ENCODE peak calls at places on chromosomes 1 and 21, in eight cellular contexts. J, C, G, E, M, I, L and S are unnamed samples.

GRCh38 chr1:222955964-222956363 is 141.1 kb downstream of the DISP1 start:
- DNase-seq in J (no peak), C (no peak), G (no peak), E (no peak), M (no peak), I (no peak), L (no peak), S (no peak)

GRCh38 chr1:43147625-43148319 is 24.3 kb downstream of the EBNA1BP2 start:
- DNase-seq in J (peak), C (no peak), G (peak), E (peak), M (peak), I (peak), L (peak), S (peak)

GRCh38 chr1:15923241-15923640 is 52.7 kb downstream of the ZBTB17 start:
- DNase-seq in J (peak), C (no peak), G (no peak), E (no peak), M (no peak), I (no peak), L (peak), S (no peak)

GRCh38 chr1:150609726-150610125 is 19.7 kb downstream of the ENSA start:
- DNase-seq in J (peak), C (no peak), G (no peak), E (no peak), M (no peak), I (no peak), L (peak), S (no peak)

GRCh38 chr1:194873328-194873923 is 1687.0 kb upstream of the B3GALT2 start:
- DNase-seq in J (no peak), C (no peak), G (no peak), E (no peak), M (no peak), I (no peak), L (peak), S (no peak)

GRCh38 chr1:184485731-184486723 is 99.2 kb downstream of the C1orf21 start:
- DNase-seq in J (no peak), C (no peak), G (no peak), E (no peak), M (no peak), I (no peak), L (peak), S (no peak)

GRCh38 chr1:101996830-101997485 is at the start of gene OLFM3:
- DNase-seq in J (peak), C (no peak), G (no peak), E (peak), M (peak), I (peak), L (no peak), S (no peak)

GRCh38 chr1:21437341-21437640 is 2.6 kb upstream of the NBPF3 start:
- DNase-seq in J (no peak), C (no peak), G (no peak), E (no peak), M (no peak), I (no peak), L (no peak), S (no peak)

GRCh38 chr1:112011231-112011630 is 21.8 kb upstream of the KCND3 start:
- DNase-seq in J (peak), C (no peak), G (no peak), E (no peak), M (no peak), I (no peak), L (peak), S (no peak)

GRCh38 chr1:94698759-94699502 is 121.2 kb upstream of the SLC44A3 start:
- DNase-seq in J (peak), C (no peak), G (peak), E (no peak), M (no peak), I (no peak), L (peak), S (peak)

GRCh38 chr1:32172621-32173245 is 6.7 kb upstream of the TXLNA start:
- DNase-seq in J (peak), C (peak), G (no peak), E (no peak), M (no peak), I (no peak), L (peak), S (no peak)

GRCh38 chr1:112957133-112957812 is 1.3 kb upstream of the SLC16A1 start:
- DNase-seq in J (peak), C (peak), G (peak), E (peak), M (no peak), I (no peak), L (peak), S (peak)

GRCh38 chr21:42530167-42530518 is 16.5 kb downstream of the SLC37A1 start:
- DNase-seq in J (no peak), C (peak), G (no peak), E (no peak), M (no peak), I (peak), L (no peak), S (no peak)

GRCh38 chr1:147177611-147178370 is 5.5 kb upstream of the PRKAB2 start:
- DNase-seq in J (peak), C (no peak), G (no peak), E (no peak), M (no peak), I (no peak), L (peak), S (no peak)

GRCh38 chr1:189432761-189433160 is 1044.9 kb downstream of the BRINP3 start:
- DNase-seq in J (peak), C (no peak), G (no peak), E (no peak), M (no peak), I (no peak), L (peak), S (no peak)

GRCh38 chr1:189434461-189434860 is 1043.2 kb downstream of the BRINP3 start:
- DNase-seq in J (peak), C (no peak), G (no peak), E (no peak), M (no peak), I (no peak), L (peak), S (no peak)

GRCh38 chr1:189435398-189435797 is 1042.3 kb downstream of the BRINP3 start:
- DNase-seq in J (no peak), C (no peak), G (no peak), E (no peak), M (no peak), I (no peak), L (no peak), S (no peak)

GRCh38 chr1:189429610-189430009 is 1048.1 kb downstream of the BRINP3 start:
- DNase-seq in J (peak), C (peak), G (no peak), E (peak), M (peak), I (no peak), L (peak), S (no peak)

DNA sequence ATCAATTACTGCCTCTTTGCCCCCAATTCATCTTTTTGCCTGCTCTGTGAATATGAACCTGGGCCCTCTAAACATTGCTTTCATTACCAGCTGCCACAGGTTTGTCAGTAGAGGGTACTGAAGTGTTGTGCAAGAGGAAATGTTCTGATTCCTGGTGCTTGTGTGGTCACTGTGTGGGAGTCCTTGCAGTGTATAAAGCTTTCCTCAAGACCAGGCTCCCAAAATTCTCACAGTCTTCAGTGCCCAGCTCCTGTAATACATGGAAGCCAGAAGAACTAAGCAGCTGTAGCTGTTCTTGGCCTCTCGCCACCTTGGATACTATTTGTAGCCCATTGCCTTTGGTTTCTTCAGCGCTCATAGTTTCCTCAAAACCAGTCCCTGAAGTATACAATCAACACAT is 1046.2 kb downstream of the BRINP3 start:
- DNase-seq in J (peak), C (no peak), G (no peak), E (no peak), M (no peak), I (no peak), L (peak), S (no peak)
- TF ChIP-seq CTCF in J (no peak), C (no peak), G (no peak), E (no peak), M (no peak), I (no peak), L (no peak), S (no peak)

DNA sequence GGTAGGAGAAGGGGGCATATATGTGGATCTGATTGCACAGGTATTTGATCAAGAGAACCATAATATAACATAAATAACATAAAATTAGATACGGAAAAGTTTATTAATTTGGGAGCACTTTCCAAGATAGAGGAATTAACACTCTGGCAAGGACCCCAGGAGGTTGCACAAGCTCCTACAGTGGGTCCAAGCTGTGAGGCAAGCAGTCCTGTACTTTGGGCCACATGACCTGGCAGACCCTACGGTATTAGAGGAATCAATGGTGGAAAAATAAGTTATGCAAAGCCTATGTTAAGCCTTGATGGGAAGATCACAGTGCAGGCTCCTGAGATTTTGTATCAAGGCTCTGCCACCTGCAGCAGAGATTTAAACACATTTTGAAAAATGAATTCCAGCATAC is 220.1 kb downstream of the COL24A1 start:
- DNase-seq in J (no peak), C (no peak), G (no peak), E (no peak), M (no peak), I (no peak), L (no peak), S (no peak)
- TF ChIP-seq CTCF in J (no peak), C (no peak), G (no peak), E (no peak), M (no peak), I (no peak), L (no peak), S (no peak)

GRCh38 chr1:88979749-88980116 is 12.7 kb downstream of the KYAT3 start:
- DNase-seq in J (no peak), C (no peak), G (no peak), E (no peak), M (no peak), I (no peak), L (no peak), S (no peak)
- TF ChIP-seq CTCF in J (no peak), C (no peak), G (no peak), E (no peak), M (no peak), I (no peak), L (no peak), S (no peak)

GRCh38 chr21:35026153-35026499 is 23.0 kb downstream of the RUNX1 start:
- DNase-seq in J (peak), C (no peak), G (no peak), E (no peak), M (no peak), I (no peak), L (no peak), S (no peak)

GRCh38 chr21:35025206-35026152 is 23.6 kb downstream of the RUNX1 start:
- DNase-seq in J (no peak), C (no peak), G (no peak), E (no peak), M (no peak), I (no peak), L (no peak), S (no peak)

GRCh38 chr21:35028451-35028757 is 20.7 kb downstream of the RUNX1 start:
- DNase-seq in J (no peak), C (no peak), G (no peak), E (no peak), M (no peak), I (no peak), L (no peak), S (no peak)

GRCh38 chr21:35027558-35028450 is 21.3 kb downstream of the RUNX1 start:
- DNase-seq in J (no peak), C (peak), G (no peak), E (no peak), M (no peak), I (no peak), L (no peak), S (no peak)

DNA sequence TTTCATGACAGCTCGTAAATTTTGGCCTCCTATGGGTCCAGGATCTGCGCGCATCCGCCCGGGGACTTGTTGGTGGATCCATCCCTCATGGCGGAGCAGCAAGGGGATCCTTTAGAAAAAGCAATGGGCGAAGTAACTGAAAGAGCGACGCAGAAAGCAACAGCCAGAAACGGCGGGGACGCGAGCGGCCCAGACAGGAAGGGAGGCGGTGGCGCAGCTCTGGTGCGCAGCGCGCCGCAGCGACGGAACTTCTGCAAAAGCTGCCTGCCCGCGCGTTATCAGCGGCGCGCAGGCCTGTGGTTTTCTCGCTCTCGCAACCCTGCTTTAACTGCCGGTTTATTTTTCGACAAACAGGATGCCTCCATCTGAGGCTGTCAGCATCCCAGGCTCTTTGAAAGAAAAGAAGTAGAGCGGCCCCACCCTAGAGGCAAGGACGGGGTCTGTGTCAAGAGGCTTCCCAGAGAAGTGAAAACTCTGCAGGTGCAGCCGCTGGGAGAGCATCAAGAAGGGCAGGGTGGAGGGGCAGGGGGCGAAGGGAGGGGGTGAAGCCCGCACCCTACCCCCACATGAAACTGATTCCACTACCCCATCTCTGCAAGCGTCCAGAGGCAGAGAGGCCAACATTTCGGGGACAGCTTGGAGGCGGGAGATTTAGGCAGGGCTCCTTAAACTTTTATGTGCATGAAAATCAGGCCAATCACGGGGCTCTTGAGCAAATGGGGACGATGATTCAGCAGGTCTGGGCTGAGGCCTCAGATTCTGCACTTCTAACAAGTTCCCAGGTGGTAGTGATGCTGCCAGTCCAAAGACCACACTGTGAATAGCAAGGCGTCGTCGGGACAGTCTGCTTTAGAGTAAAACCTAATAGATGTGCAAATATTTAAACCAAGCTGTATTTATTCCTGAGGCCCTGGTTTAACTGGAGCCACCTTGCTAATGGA is 22.2 kb downstream of the RUNX1 start:
- DNase-seq in J (peak), C (peak), G (no peak), E (peak), M (peak), I (no peak), L (peak), S (no peak)
- TF ChIP-seq CTCF in J (peak), C (peak), G (no peak), E (no peak), M (no peak), I (no peak), L (no peak), S (no peak)

GRCh38 chr1:22670352-22670964 is 17.4 kb downstream of the C1QB start:
- DNase-seq in J (no peak), C (no peak), G (no peak), E (no peak), M (no peak), I (no peak), L (no peak), S (no peak)

GRCh38 chr1:22671999-22672398 is 19.0 kb downstream of the C1QB start:
- DNase-seq in J (no peak), C (no peak), G (no peak), E (no peak), M (no peak), I (no peak), L (no peak), S (no peak)

GRCh38 chr1:22676916-22677601 is 24.0 kb downstream of the C1QB start:
- DNase-seq in J (no peak), C (no peak), G (no peak), E (no peak), M (no peak), I (no peak), L (no peak), S (no peak)

GRCh38 chr1:22674410-22674749 is 21.3 kb downstream of the C1QB start:
- DNase-seq in J (no peak), C (no peak), G (no peak), E (no peak), M (no peak), I (no peak), L (no peak), S (no peak)

DNA sequence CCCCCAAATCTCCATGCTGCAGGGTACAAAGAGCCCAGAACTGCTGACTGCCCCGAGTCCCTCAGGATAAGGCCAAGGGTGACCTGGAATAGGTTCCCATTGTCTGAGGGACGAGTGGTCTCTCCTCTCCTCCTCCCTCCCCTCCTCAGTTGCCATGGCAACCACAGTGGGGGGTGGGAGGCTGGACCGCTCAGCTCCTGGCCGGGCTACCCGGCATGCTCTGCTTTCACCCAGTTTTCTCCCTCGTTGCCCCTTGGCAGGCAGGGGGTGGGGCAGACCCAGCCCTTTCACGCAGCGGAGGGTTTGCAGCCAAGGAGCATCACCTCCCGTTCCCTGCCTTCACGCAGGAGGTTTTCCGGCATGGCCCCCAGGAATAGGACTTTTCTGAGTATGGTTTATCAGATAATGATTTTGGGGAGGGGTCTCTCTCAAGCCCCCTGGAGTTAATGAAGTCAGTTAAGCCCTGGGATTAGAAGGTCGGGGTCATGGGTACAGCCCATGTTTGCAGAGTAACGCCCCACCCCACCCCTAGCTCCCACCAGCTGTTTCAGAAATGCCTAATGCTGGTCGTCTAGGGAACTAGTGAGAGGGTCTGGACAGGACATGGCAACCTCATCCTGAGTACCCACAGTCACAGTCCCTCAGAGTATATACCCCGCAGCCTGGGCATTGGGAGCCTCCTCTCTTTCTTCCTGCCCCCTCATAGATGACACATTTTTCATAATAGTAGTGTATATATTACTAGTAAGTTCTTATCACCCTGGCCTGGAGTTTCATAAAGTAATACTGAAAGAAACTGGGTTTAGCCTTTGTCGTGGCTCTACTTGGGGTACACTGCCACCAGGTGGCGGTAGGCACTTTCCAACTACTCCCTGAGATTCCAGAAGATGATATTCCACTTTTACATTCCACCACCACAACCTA is 20.7 kb downstream of the C1QB start:
- DNase-seq in J (peak), C (peak), G (no peak), E (peak), M (peak), I (peak), L (peak), S (peak)
- TF ChIP-seq CTCF in J (peak), C (peak), G (peak), E (peak), M (peak), I (peak), L (peak), S (peak)

DNA sequence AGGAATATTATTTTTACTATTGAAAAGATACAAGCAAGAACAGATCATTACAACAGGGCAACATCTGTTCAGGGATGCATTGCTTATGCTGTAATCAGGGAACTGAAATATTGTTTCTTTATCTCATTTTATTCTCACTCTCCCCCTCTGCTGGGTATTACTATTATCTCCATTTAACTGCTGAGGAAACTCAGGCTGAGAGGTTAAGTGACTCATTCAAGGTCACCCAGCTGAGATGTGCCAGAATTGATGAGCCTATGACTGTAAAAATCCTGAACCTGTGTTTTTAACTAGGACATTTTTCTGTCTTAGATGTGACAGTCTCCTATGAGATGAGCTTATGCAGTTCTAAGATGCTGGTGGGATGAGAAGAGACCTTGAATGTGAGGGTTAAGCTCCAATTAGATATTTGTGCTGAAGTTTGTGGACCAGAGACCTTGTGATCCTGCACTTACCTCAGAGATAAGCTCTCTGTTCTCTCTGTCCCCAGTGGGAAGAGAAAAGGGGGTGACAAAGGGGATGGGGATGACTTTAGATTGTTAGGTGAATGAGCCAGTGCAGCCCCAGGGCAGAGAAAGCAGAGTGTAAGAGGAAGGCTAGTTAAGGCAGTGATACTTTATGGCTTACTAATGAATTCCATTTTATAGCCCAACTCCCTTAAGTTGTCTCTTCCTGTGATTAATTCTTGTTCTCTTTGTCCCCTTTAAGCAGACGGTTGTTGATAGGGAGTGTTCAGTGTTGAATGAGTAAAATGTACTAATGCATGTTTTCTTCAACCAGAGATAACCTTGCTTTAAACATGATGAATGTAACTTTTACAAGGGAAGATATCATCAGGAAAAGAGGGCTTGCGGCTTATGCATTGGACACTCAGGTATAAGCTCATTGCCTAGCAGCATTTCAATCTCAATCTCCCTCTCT is 111.4 kb downstream of the HLX start:
- DNase-seq in J (peak), C (no peak), G (no peak), E (no peak), M (no peak), I (no peak), L (peak), S (no peak)
- TF ChIP-seq CTCF in J (peak), C (no peak), G (peak), E (no peak), M (no peak), I (no peak), L (peak), S (peak)

DNA sequence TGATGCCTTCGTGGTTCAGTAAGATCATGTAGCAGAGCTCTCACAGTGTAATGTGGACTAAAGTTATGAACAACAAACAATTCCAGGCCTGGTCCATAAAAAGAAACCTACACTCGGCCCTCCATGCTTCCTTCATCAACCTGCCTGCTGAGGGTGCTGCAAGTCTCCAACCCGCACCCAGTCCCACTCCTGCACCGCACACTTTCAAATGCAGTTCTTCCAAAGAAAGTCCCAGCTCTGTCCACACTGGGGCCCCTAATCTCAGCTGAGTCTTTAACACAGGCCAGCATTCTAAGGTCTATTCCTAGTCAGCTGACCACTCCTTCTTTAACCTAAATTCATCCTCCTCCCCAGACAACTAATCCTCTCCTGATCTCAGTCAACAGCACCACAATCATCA is 71.5 kb upstream of the NR5A2 start:
- DNase-seq in J (no peak), C (no peak), G (no peak), E (no peak), M (no peak), I (no peak), L (no peak), S (no peak)
- TF ChIP-seq CTCF in J (no peak), C (peak), G (no peak), E (no peak), M (no peak), I (no peak), L (no peak), S (no peak)